ENCODE peak calls at places on chromosomes 1 and 21, in ten cellular contexts. One of them, this sample, is unnamed.

GRCh38 chr1:176205322-176205914 is 1.7 kb downstream of the COP1 start:
- DNase-seq in HS-5: peak
- DNase-seq in fibroblast of lung: peak
- DNase-seq in breast epithelium: no peak
- DNase-seq in HFFc6: no peak
- DNase-seq in T-helper 1 cell: peak
- DNase-seq in retinal pigment epithelial cell: no peak
- DNase-seq in NCI-H1930: no peak
- DNase-seq in amygdala: no peak
- DNase-seq in NCI-H2107: no peak
- DNase-seq in this sample: no peak

GRCh38 chr1:19073311-19074186 is 117.1 kb upstream of the IFFO2 start:
- DNase-seq in HS-5: no peak
- DNase-seq in fibroblast of lung: no peak
- DNase-seq in breast epithelium: peak
- DNase-seq in HFFc6: no peak
- DNase-seq in T-helper 1 cell: no peak
- DNase-seq in retinal pigment epithelial cell: no peak
- DNase-seq in NCI-H1930: no peak
- DNase-seq in amygdala: no peak
- DNase-seq in NCI-H2107: no peak
- DNase-seq in this sample: no peak

GRCh38 chr1:212915245-212916091 is 34.9 kb upstream of the VASH2 start:
- DNase-seq in HS-5: no peak
- DNase-seq in fibroblast of lung: peak
- DNase-seq in breast epithelium: no peak
- DNase-seq in HFFc6: no peak
- DNase-seq in T-helper 1 cell: no peak
- DNase-seq in retinal pigment epithelial cell: no peak
- DNase-seq in NCI-H1930: no peak
- DNase-seq in amygdala: no peak
- DNase-seq in NCI-H2107: no peak
- DNase-seq in this sample: no peak

GRCh38 chr1:40318970-40319621 is 2.0 kb upstream of the COL9A2 start:
- DNase-seq in HS-5: no peak
- DNase-seq in fibroblast of lung: no peak
- DNase-seq in breast epithelium: no peak
- DNase-seq in HFFc6: no peak
- DNase-seq in T-helper 1 cell: no peak
- DNase-seq in retinal pigment epithelial cell: no peak
- DNase-seq in NCI-H1930: no peak
- DNase-seq in amygdala: no peak
- DNase-seq in NCI-H2107: no peak
- DNase-seq in this sample: no peak

GRCh38 chr1:86739901-86740507 is 35.6 kb downstream of the SH3GLB1 start:
- DNase-seq in HS-5: no peak
- DNase-seq in fibroblast of lung: no peak
- DNase-seq in breast epithelium: no peak
- DNase-seq in HFFc6: no peak
- DNase-seq in T-helper 1 cell: peak
- DNase-seq in retinal pigment epithelial cell: no peak
- DNase-seq in NCI-H1930: no peak
- DNase-seq in amygdala: no peak
- DNase-seq in NCI-H2107: no peak
- DNase-seq in this sample: peak

GRCh38 chr1:215710340-215710971 is 143.4 kb downstream of the KCTD3 start:
- DNase-seq in HS-5: no peak
- DNase-seq in fibroblast of lung: peak
- DNase-seq in breast epithelium: no peak
- DNase-seq in HFFc6: peak
- DNase-seq in T-helper 1 cell: peak
- DNase-seq in retinal pigment epithelial cell: peak
- DNase-seq in NCI-H1930: peak
- DNase-seq in amygdala: no peak
- DNase-seq in NCI-H2107: peak
- DNase-seq in this sample: peak

GRCh38 chr1:41353744-41354143 is 7.5 kb upstream of the FOXO6 start:
- DNase-seq in HS-5: no peak
- DNase-seq in fibroblast of lung: no peak
- DNase-seq in breast epithelium: peak
- DNase-seq in HFFc6: peak
- DNase-seq in T-helper 1 cell: no peak
- DNase-seq in retinal pigment epithelial cell: no peak
- DNase-seq in NCI-H1930: no peak
- DNase-seq in amygdala: no peak
- DNase-seq in NCI-H2107: no peak
- DNase-seq in this sample: no peak

GRCh38 chr1:30790850-30791778 is 33.5 kb upstream of the LAPTM5 start:
- DNase-seq in HS-5: no peak
- DNase-seq in fibroblast of lung: no peak
- DNase-seq in breast epithelium: no peak
- DNase-seq in HFFc6: no peak
- DNase-seq in T-helper 1 cell: no peak
- DNase-seq in retinal pigment epithelial cell: no peak
- DNase-seq in NCI-H1930: no peak
- DNase-seq in amygdala: no peak
- DNase-seq in NCI-H2107: no peak
- DNase-seq in this sample: no peak

GRCh38 chr1:91699339-91699970 is 186.5 kb downstream of the TGFBR3 start:
- DNase-seq in HS-5: peak
- DNase-seq in fibroblast of lung: peak
- DNase-seq in breast epithelium: no peak
- DNase-seq in HFFc6: peak
- DNase-seq in T-helper 1 cell: peak
- DNase-seq in retinal pigment epithelial cell: no peak
- DNase-seq in NCI-H1930: no peak
- DNase-seq in amygdala: no peak
- DNase-seq in NCI-H2107: no peak
- DNase-seq in this sample: no peak

GRCh38 chr1:98327151-98327918 is 334.2 kb upstream of the SNX7 start:
- DNase-seq in HS-5: no peak
- DNase-seq in fibroblast of lung: peak
- DNase-seq in breast epithelium: no peak
- DNase-seq in HFFc6: peak
- DNase-seq in T-helper 1 cell: no peak
- DNase-seq in retinal pigment epithelial cell: no peak
- DNase-seq in NCI-H1930: no peak
- DNase-seq in amygdala: no peak
- DNase-seq in NCI-H2107: no peak
- DNase-seq in this sample: no peak

GRCh38 chr21:36260030-36260787 is 59.8 kb upstream of the MORC3 start:
- DNase-seq in HS-5: peak
- DNase-seq in fibroblast of lung: peak
- DNase-seq in breast epithelium: no peak
- DNase-seq in HFFc6: peak
- DNase-seq in T-helper 1 cell: peak
- DNase-seq in retinal pigment epithelial cell: peak
- DNase-seq in NCI-H1930: no peak
- DNase-seq in amygdala: no peak
- DNase-seq in NCI-H2107: peak
- DNase-seq in this sample: no peak

This sample was measured in T-helper 2 cell.